ENCODE peak calls at places on chromosomes 16 and 17, in nine cellular contexts. One of them, this sample, is unnamed.

GRCh38 chr16:65828296-65828695 is 538.2 kb upstream of the CDH5 start:
- DNase-seq in aorta: no peak
- DNase-seq in B cell: no peak
- DNase-seq in activated CD4-positive, CD25-positive, alpha-beta regulatory T cell: no peak
- DNase-seq in dermis microvascular lymphatic vessel endothelial cell: no peak
- DNase-seq in uterus: no peak
- DNase-seq in globus pallidus: no peak
- DNase-seq in breast epithelium: no peak
- DNase-seq in body of pancreas: no peak
- DNase-seq in this sample: no peak

GRCh38 chr17:30982855-30983254 is 12.0 kb downstream of the RNF135 start:
- DNase-seq in activated CD4-positive, CD25-positive, alpha-beta regulatory T cell: no peak
- DNase-seq in uterus: no peak
- DNase-seq in B cell: no peak
- DNase-seq in globus pallidus: no peak
- DNase-seq in dermis microvascular lymphatic vessel endothelial cell: no peak
- DNase-seq in breast epithelium: no peak
- DNase-seq in body of pancreas: no peak
- DNase-seq in aorta: no peak
- DNase-seq in this sample: no peak

GRCh38 chr17:74042744-74043486 is 160.6 kb upstream of the RPL38 start:
- DNase-seq in B cell: no peak
- DNase-seq in body of pancreas: no peak
- DNase-seq in aorta: peak
- DNase-seq in breast epithelium: peak
- DNase-seq in uterus: peak
- DNase-seq in dermis microvascular lymphatic vessel endothelial cell: no peak
- DNase-seq in activated CD4-positive, CD25-positive, alpha-beta regulatory T cell: no peak
- DNase-seq in globus pallidus: peak
- DNase-seq in this sample: no peak

GRCh38 chr16:20683812-20684211 is 13.7 kb downstream of the ACSM1 start:
- DNase-seq in B cell: no peak
- DNase-seq in uterus: no peak
- DNase-seq in breast epithelium: no peak
- DNase-seq in aorta: no peak
- DNase-seq in dermis microvascular lymphatic vessel endothelial cell: no peak
- DNase-seq in globus pallidus: no peak
- DNase-seq in activated CD4-positive, CD25-positive, alpha-beta regulatory T cell: no peak
- DNase-seq in body of pancreas: no peak
- DNase-seq in this sample: no peak

GRCh38 chr17:530851-531250 is 178.2 kb upstream of the RPH3AL start:
- DNase-seq in body of pancreas: no peak
- DNase-seq in aorta: no peak
- DNase-seq in globus pallidus: no peak
- DNase-seq in B cell: no peak
- DNase-seq in breast epithelium: no peak
- DNase-seq in uterus: no peak
- DNase-seq in dermis microvascular lymphatic vessel endothelial cell: no peak
- DNase-seq in activated CD4-positive, CD25-positive, alpha-beta regulatory T cell: no peak
- DNase-seq in this sample: no peak

GRCh38 chr16:24992696-24993095 is 22.5 kb downstream of the ARHGAP17 start:
- DNase-seq in uterus: no peak
- DNase-seq in dermis microvascular lymphatic vessel endothelial cell: no peak
- DNase-seq in globus pallidus: no peak
- DNase-seq in body of pancreas: no peak
- DNase-seq in activated CD4-positive, CD25-positive, alpha-beta regulatory T cell: no peak
- DNase-seq in breast epithelium: no peak
- DNase-seq in B cell: no peak
- DNase-seq in aorta: no peak
- DNase-seq in this sample: no peak

GRCh38 chr17:34917381-34917780 is 43.9 kb downstream of the CCT6B start:
- DNase-seq in globus pallidus: no peak
- DNase-seq in uterus: no peak
- DNase-seq in dermis microvascular lymphatic vessel endothelial cell: no peak
- DNase-seq in aorta: no peak
- DNase-seq in B cell: no peak
- DNase-seq in body of pancreas: no peak
- DNase-seq in breast epithelium: no peak
- DNase-seq in activated CD4-positive, CD25-positive, alpha-beta regulatory T cell: no peak
- DNase-seq in this sample: no peak

GRCh38 chr17:79010304-79010646 is 711 bp upstream of the CANT1 start:
- DNase-seq in B cell: no peak
- DNase-seq in activated CD4-positive, CD25-positive, alpha-beta regulatory T cell: no peak
- DNase-seq in aorta: no peak
- DNase-seq in globus pallidus: no peak
- DNase-seq in body of pancreas: no peak
- DNase-seq in uterus: no peak
- DNase-seq in breast epithelium: peak
- DNase-seq in dermis microvascular lymphatic vessel endothelial cell: no peak
- DNase-seq in this sample: no peak

GRCh38 chr16:31528726-31529397 is 1.2 kb downstream of the AHSP start:
- DNase-seq in B cell: no peak
- DNase-seq in globus pallidus: no peak
- DNase-seq in uterus: peak
- DNase-seq in breast epithelium: no peak
- DNase-seq in dermis microvascular lymphatic vessel endothelial cell: no peak
- DNase-seq in aorta: no peak
- DNase-seq in activated CD4-positive, CD25-positive, alpha-beta regulatory T cell: no peak
- DNase-seq in body of pancreas: peak
- DNase-seq in this sample: peak

GRCh38 chr16:15874745-15875314 is 13.6 kb downstream of the CEP20 start:
- DNase-seq in aorta: no peak
- DNase-seq in dermis microvascular lymphatic vessel endothelial cell: peak
- DNase-seq in body of pancreas: peak
- DNase-seq in breast epithelium: no peak
- DNase-seq in B cell: peak
- DNase-seq in globus pallidus: peak
- DNase-seq in uterus: peak
- DNase-seq in activated CD4-positive, CD25-positive, alpha-beta regulatory T cell: no peak
- DNase-seq in this sample: peak

GRCh38 chr16:58472266-58472665 is 27.7 kb upstream of the NDRG4 start:
- DNase-seq in activated CD4-positive, CD25-positive, alpha-beta regulatory T cell: no peak
- DNase-seq in body of pancreas: no peak
- DNase-seq in breast epithelium: no peak
- DNase-seq in globus pallidus: no peak
- DNase-seq in dermis microvascular lymphatic vessel endothelial cell: no peak
- DNase-seq in uterus: no peak
- DNase-seq in aorta: no peak
- DNase-seq in B cell: no peak
- DNase-seq in this sample: no peak

GRCh38 chr17:16940116-16940881 is 31.6 kb downstream of the TNFRSF13B start:
- DNase-seq in activated CD4-positive, CD25-positive, alpha-beta regulatory T cell: no peak
- DNase-seq in globus pallidus: no peak
- DNase-seq in B cell: no peak
- DNase-seq in dermis microvascular lymphatic vessel endothelial cell: no peak
- DNase-seq in body of pancreas: no peak
- DNase-seq in aorta: peak
- DNase-seq in uterus: no peak
- DNase-seq in breast epithelium: peak
- DNase-seq in this sample: no peak

GRCh38 chr17:80941743-80942211 is 49.9 kb upstream of the CHMP6 start:
- DNase-seq in uterus: peak
- DNase-seq in breast epithelium: no peak
- DNase-seq in body of pancreas: peak
- DNase-seq in aorta: peak
- DNase-seq in activated CD4-positive, CD25-positive, alpha-beta regulatory T cell: no peak
- DNase-seq in dermis microvascular lymphatic vessel endothelial cell: no peak
- DNase-seq in globus pallidus: no peak
- DNase-seq in B cell: no peak
- DNase-seq in this sample: peak